ENCODE peak calls at places on chromosomes 16 and 17, in seven cellular contexts. One of them, this sample, is unnamed.
A peak's percentile ranks its signal among the peaks of the same experiment; 100 is the strongest.

GRCh38 chr16:7524419-7524818 is 191.8 kb downstream of the RBFOX1 start:
- DNase-seq in naive thymus-derived CD8-positive, alpha-beta T cell: no peak
- DNase-seq in fibroblast of the aortic adventitia: no peak
- DNase-seq in T follicular helper cell: no peak
- DNase-seq in NCI-H1417: no peak
- DNase-seq in sigmoid colon: no peak
- DNase-seq in bronchial epithelial cell: no peak
- DNase-seq in this sample: no peak

GRCh38 chr17:65196617-65197016 is 59.4 kb downstream of the RGS9 start:
- DNase-seq in naive thymus-derived CD8-positive, alpha-beta T cell: no peak
- DNase-seq in fibroblast of the aortic adventitia: no peak
- DNase-seq in T follicular helper cell: no peak
- DNase-seq in NCI-H1417: no peak
- DNase-seq in sigmoid colon: no peak
- DNase-seq in bronchial epithelial cell: no peak
- DNase-seq in this sample: no peak

GRCh38 chr17:38674013-38674748 is 576 bp downstream of the EPOP start:
- DNase-seq in naive thymus-derived CD8-positive, alpha-beta T cell: no peak
- DNase-seq in fibroblast of the aortic adventitia: no peak
- DNase-seq in T follicular helper cell: no peak
- DNase-seq in NCI-H1417: peak; percentile 69
- DNase-seq in sigmoid colon: no peak
- DNase-seq in bronchial epithelial cell: no peak
- DNase-seq in this sample: no peak

GRCh38 chr16:48507886-48508285 is 102.1 kb downstream of the N4BP1 start:
- DNase-seq in naive thymus-derived CD8-positive, alpha-beta T cell: no peak
- DNase-seq in fibroblast of the aortic adventitia: no peak
- DNase-seq in T follicular helper cell: no peak
- DNase-seq in NCI-H1417: no peak
- DNase-seq in sigmoid colon: peak; percentile 22
- DNase-seq in bronchial epithelial cell: no peak
- DNase-seq in this sample: no peak

GRCh38 chr17:15456972-15457722 is 10.3 kb downstream of the CDRT4 start:
- DNase-seq in naive thymus-derived CD8-positive, alpha-beta T cell: no peak
- DNase-seq in fibroblast of the aortic adventitia: peak; percentile 92
- DNase-seq in T follicular helper cell: no peak
- DNase-seq in NCI-H1417: no peak
- DNase-seq in sigmoid colon: peak; percentile 95
- DNase-seq in bronchial epithelial cell: no peak
- DNase-seq in this sample: no peak

GRCh38 chr16:83802135-83802534 is 5.6 kb upstream of the HSBP1 start:
- DNase-seq in naive thymus-derived CD8-positive, alpha-beta T cell: no peak
- DNase-seq in fibroblast of the aortic adventitia: peak; percentile 43
- DNase-seq in T follicular helper cell: no peak
- DNase-seq in NCI-H1417: no peak
- DNase-seq in sigmoid colon: no peak
- DNase-seq in bronchial epithelial cell: peak; percentile 94
- DNase-seq in this sample: no peak

GRCh38 chr16:85928411-85928820 is 29.5 kb downstream of the IRF8 start:
- DNase-seq in naive thymus-derived CD8-positive, alpha-beta T cell: no peak
- DNase-seq in fibroblast of the aortic adventitia: peak; percentile 29
- DNase-seq in T follicular helper cell: no peak
- DNase-seq in NCI-H1417: no peak
- DNase-seq in sigmoid colon: peak; percentile 82
- DNase-seq in bronchial epithelial cell: no peak
- DNase-seq in this sample: no peak

GRCh38 chr16:79402356-79402755 is 198.2 kb downstream of the MAF start:
- DNase-seq in naive thymus-derived CD8-positive, alpha-beta T cell: no peak
- DNase-seq in fibroblast of the aortic adventitia: no peak
- DNase-seq in T follicular helper cell: no peak
- DNase-seq in NCI-H1417: no peak
- DNase-seq in sigmoid colon: no peak
- DNase-seq in bronchial epithelial cell: no peak
- DNase-seq in this sample: no peak

GRCh38 chr16:75281826-75282225 is 30.4 kb upstream of the BCAR1 start:
- DNase-seq in naive thymus-derived CD8-positive, alpha-beta T cell: no peak
- DNase-seq in fibroblast of the aortic adventitia: no peak
- DNase-seq in T follicular helper cell: no peak
- DNase-seq in NCI-H1417: no peak
- DNase-seq in sigmoid colon: no peak
- DNase-seq in bronchial epithelial cell: no peak
- DNase-seq in this sample: no peak

GRCh38 chr16:19948186-19949104 is 63.8 kb upstream of the GPRC5B start:
- DNase-seq in naive thymus-derived CD8-positive, alpha-beta T cell: no peak
- DNase-seq in fibroblast of the aortic adventitia: no peak
- DNase-seq in T follicular helper cell: no peak
- DNase-seq in NCI-H1417: no peak
- DNase-seq in sigmoid colon: no peak
- DNase-seq in bronchial epithelial cell: no peak
- DNase-seq in this sample: no peak

GRCh38 chr17:40541060-40541872 is 24.0 kb downstream of the CCR7 start:
- DNase-seq in naive thymus-derived CD8-positive, alpha-beta T cell: peak; percentile 91
- DNase-seq in fibroblast of the aortic adventitia: no peak
- DNase-seq in T follicular helper cell: peak; percentile 76
- DNase-seq in NCI-H1417: no peak
- DNase-seq in sigmoid colon: peak; percentile 68
- DNase-seq in bronchial epithelial cell: no peak
- DNase-seq in this sample: no peak

GRCh38 chr17:65495255-65496060 is 66.0 kb downstream of the AXIN2 start:
- DNase-seq in naive thymus-derived CD8-positive, alpha-beta T cell: no peak
- DNase-seq in fibroblast of the aortic adventitia: no peak
- DNase-seq in T follicular helper cell: no peak
- DNase-seq in NCI-H1417: peak; percentile 75
- DNase-seq in sigmoid colon: no peak
- DNase-seq in bronchial epithelial cell: no peak
- DNase-seq in this sample: no peak

GRCh38 chr17:8976638-8977037 is 11.1 kb upstream of the PIK3R5 start:
- DNase-seq in naive thymus-derived CD8-positive, alpha-beta T cell: no peak
- DNase-seq in fibroblast of the aortic adventitia: no peak
- DNase-seq in T follicular helper cell: no peak
- DNase-seq in NCI-H1417: peak; percentile 54
- DNase-seq in sigmoid colon: no peak
- DNase-seq in bronchial epithelial cell: no peak
- DNase-seq in this sample: peak; percentile 69

GRCh38 chr16:57959121-57959520 is 11.8 kb downstream of the CNGB1 start:
- DNase-seq in naive thymus-derived CD8-positive, alpha-beta T cell: no peak
- DNase-seq in fibroblast of the aortic adventitia: no peak
- DNase-seq in T follicular helper cell: no peak
- DNase-seq in NCI-H1417: no peak
- DNase-seq in sigmoid colon: no peak
- DNase-seq in bronchial epithelial cell: no peak
- DNase-seq in this sample: no peak

GRCh38 chr17:63274156-63274555 is 171.9 kb downstream of the CYB561 start:
- DNase-seq in naive thymus-derived CD8-positive, alpha-beta T cell: no peak
- DNase-seq in fibroblast of the aortic adventitia: peak; percentile 87
- DNase-seq in T follicular helper cell: no peak
- DNase-seq in NCI-H1417: no peak
- DNase-seq in sigmoid colon: no peak
- DNase-seq in bronchial epithelial cell: no peak
- DNase-seq in this sample: no peak

GRCh38 chr16:69150146-69150865 is 17.9 kb downstream of the UTP4 start:
- DNase-seq in naive thymus-derived CD8-positive, alpha-beta T cell: peak; percentile 72
- DNase-seq in fibroblast of the aortic adventitia: peak; percentile 88
- DNase-seq in T follicular helper cell: peak; percentile 35
- DNase-seq in NCI-H1417: peak; percentile 33
- DNase-seq in sigmoid colon: no peak
- DNase-seq in bronchial epithelial cell: peak; percentile 65
- DNase-seq in this sample: peak; percentile 1

GRCh38 chr17:34081269-34081668 is 173.8 kb upstream of the CCL2 start:
- DNase-seq in naive thymus-derived CD8-positive, alpha-beta T cell: no peak
- DNase-seq in fibroblast of the aortic adventitia: no peak
- DNase-seq in T follicular helper cell: no peak
- DNase-seq in NCI-H1417: no peak
- DNase-seq in sigmoid colon: no peak
- DNase-seq in bronchial epithelial cell: no peak
- DNase-seq in this sample: no peak

GRCh38 chr17:77345260-77345910 is 204.6 kb downstream of the SEC14L1 start:
- DNase-seq in naive thymus-derived CD8-positive, alpha-beta T cell: no peak
- DNase-seq in fibroblast of the aortic adventitia: no peak
- DNase-seq in T follicular helper cell: no peak
- DNase-seq in NCI-H1417: no peak
- DNase-seq in sigmoid colon: peak; percentile 49
- DNase-seq in bronchial epithelial cell: no peak
- DNase-seq in this sample: no peak

GRCh38 chr17:72158895-72159885 is 38.4 kb downstream of the SOX9 start:
- DNase-seq in naive thymus-derived CD8-positive, alpha-beta T cell: no peak
- DNase-seq in fibroblast of the aortic adventitia: no peak
- DNase-seq in T follicular helper cell: no peak
- DNase-seq in NCI-H1417: no peak
- DNase-seq in sigmoid colon: no peak
- DNase-seq in bronchial epithelial cell: no peak
- DNase-seq in this sample: no peak

GRCh38 chr16:23838485-23839142 is 2.8 kb downstream of the PRKCB start:
- DNase-seq in naive thymus-derived CD8-positive, alpha-beta T cell: no peak
- DNase-seq in fibroblast of the aortic adventitia: no peak
- DNase-seq in T follicular helper cell: no peak
- DNase-seq in NCI-H1417: no peak
- DNase-seq in sigmoid colon: no peak
- DNase-seq in bronchial epithelial cell: no peak
- DNase-seq in this sample: no peak

GRCh38 chr17:80008383-80008840 is 27.3 kb downstream of the TBC1D16 start:
- DNase-seq in naive thymus-derived CD8-positive, alpha-beta T cell: peak; percentile 81
- DNase-seq in fibroblast of the aortic adventitia: peak; percentile 56
- DNase-seq in T follicular helper cell: peak; percentile 60
- DNase-seq in NCI-H1417: peak; percentile 75
- DNase-seq in sigmoid colon: peak; percentile 90
- DNase-seq in bronchial epithelial cell: peak; percentile 52
- DNase-seq in this sample: peak; percentile 88

GRCh38 chr16:4182581-4183257 is 59.2 kb downstream of the SRL start:
- DNase-seq in naive thymus-derived CD8-positive, alpha-beta T cell: no peak
- DNase-seq in fibroblast of the aortic adventitia: no peak
- DNase-seq in T follicular helper cell: no peak
- DNase-seq in NCI-H1417: no peak
- DNase-seq in sigmoid colon: no peak
- DNase-seq in bronchial epithelial cell: no peak
- DNase-seq in this sample: no peak

GRCh38 chr17:73346763-73347162 is 35.0 kb upstream of the CDC42EP4 start:
- DNase-seq in naive thymus-derived CD8-positive, alpha-beta T cell: no peak
- DNase-seq in fibroblast of the aortic adventitia: no peak
- DNase-seq in T follicular helper cell: no peak
- DNase-seq in NCI-H1417: no peak
- DNase-seq in sigmoid colon: no peak
- DNase-seq in bronchial epithelial cell: no peak
- DNase-seq in this sample: no peak

GRCh38 chr16:15427648-15428239 is 6.6 kb upstream of the BMERB1 start:
- DNase-seq in naive thymus-derived CD8-positive, alpha-beta T cell: peak; percentile 78
- DNase-seq in fibroblast of the aortic adventitia: peak; percentile 90
- DNase-seq in T follicular helper cell: peak; percentile 31
- DNase-seq in NCI-H1417: peak; percentile 15
- DNase-seq in sigmoid colon: peak; percentile 83
- DNase-seq in bronchial epithelial cell: peak; percentile 49
- DNase-seq in this sample: no peak

GRCh38 chr16:78524066-78524595 is 424.7 kb downstream of the WWOX start:
- DNase-seq in naive thymus-derived CD8-positive, alpha-beta T cell: no peak
- DNase-seq in fibroblast of the aortic adventitia: no peak
- DNase-seq in T follicular helper cell: no peak
- DNase-seq in NCI-H1417: no peak
- DNase-seq in sigmoid colon: no peak
- DNase-seq in bronchial epithelial cell: peak; percentile 56
- DNase-seq in this sample: peak; percentile 19

GRCh38 chr16:19118938-19119431 is 5.2 kb downstream of the ITPRIPL2 start:
- DNase-seq in naive thymus-derived CD8-positive, alpha-beta T cell: no peak
- DNase-seq in fibroblast of the aortic adventitia: peak; percentile 94
- DNase-seq in T follicular helper cell: no peak
- DNase-seq in NCI-H1417: no peak
- DNase-seq in sigmoid colon: peak; percentile 81
- DNase-seq in bronchial epithelial cell: peak; percentile 85
- DNase-seq in this sample: no peak

GRCh38 chr16:83781-84615 is 6.0 kb downstream of the MPG start:
- DNase-seq in naive thymus-derived CD8-positive, alpha-beta T cell: no peak
- DNase-seq in fibroblast of the aortic adventitia: peak; percentile 70
- DNase-seq in T follicular helper cell: no peak
- DNase-seq in NCI-H1417: peak; percentile 65
- DNase-seq in sigmoid colon: peak; percentile 65
- DNase-seq in bronchial epithelial cell: no peak
- DNase-seq in this sample: no peak

GRCh38 chr17:73227379-73227778 is 34.3 kb downstream of the CPSF4L start:
- DNase-seq in naive thymus-derived CD8-positive, alpha-beta T cell: no peak
- DNase-seq in fibroblast of the aortic adventitia: no peak
- DNase-seq in T follicular helper cell: no peak
- DNase-seq in NCI-H1417: no peak
- DNase-seq in sigmoid colon: no peak
- DNase-seq in bronchial epithelial cell: no peak
- DNase-seq in this sample: no peak

GRCh38 chr17:82915010-82915696 is 75.3 kb upstream of the ZNF750 start:
- DNase-seq in naive thymus-derived CD8-positive, alpha-beta T cell: peak; percentile 45
- DNase-seq in fibroblast of the aortic adventitia: no peak
- DNase-seq in T follicular helper cell: no peak
- DNase-seq in NCI-H1417: no peak
- DNase-seq in sigmoid colon: no peak
- DNase-seq in bronchial epithelial cell: no peak
- DNase-seq in this sample: no peak

GRCh38 chr17:15900871-15901270 is 44.1 kb upstream of the ADORA2B start:
- DNase-seq in naive thymus-derived CD8-positive, alpha-beta T cell: no peak
- DNase-seq in fibroblast of the aortic adventitia: no peak
- DNase-seq in T follicular helper cell: no peak
- DNase-seq in NCI-H1417: no peak
- DNase-seq in sigmoid colon: no peak
- DNase-seq in bronchial epithelial cell: no peak
- DNase-seq in this sample: no peak

GRCh38 chr17:74042241-74042640 is 161.2 kb upstream of the RPL38 start:
- DNase-seq in naive thymus-derived CD8-positive, alpha-beta T cell: no peak
- DNase-seq in fibroblast of the aortic adventitia: no peak
- DNase-seq in T follicular helper cell: no peak
- DNase-seq in NCI-H1417: no peak
- DNase-seq in sigmoid colon: no peak
- DNase-seq in bronchial epithelial cell: no peak
- DNase-seq in this sample: no peak

GRCh38 chr16:58679763-58680162 is 4.8 kb downstream of the SLC38A7 start:
- DNase-seq in naive thymus-derived CD8-positive, alpha-beta T cell: no peak
- DNase-seq in fibroblast of the aortic adventitia: no peak
- DNase-seq in T follicular helper cell: no peak
- DNase-seq in NCI-H1417: no peak
- DNase-seq in sigmoid colon: no peak
- DNase-seq in bronchial epithelial cell: no peak
- DNase-seq in this sample: no peak

GRCh38 chr16:85891033-85891775 is 7.8 kb upstream of the IRF8 start:
- DNase-seq in naive thymus-derived CD8-positive, alpha-beta T cell: no peak
- DNase-seq in fibroblast of the aortic adventitia: no peak
- DNase-seq in T follicular helper cell: no peak
- DNase-seq in NCI-H1417: no peak
- DNase-seq in sigmoid colon: no peak
- DNase-seq in bronchial epithelial cell: peak; percentile 88
- DNase-seq in this sample: no peak

GRCh38 chr17:83178533-83179201 is 99.3 kb downstream of the METRNL start:
- DNase-seq in naive thymus-derived CD8-positive, alpha-beta T cell: peak; percentile 21
- DNase-seq in fibroblast of the aortic adventitia: no peak
- DNase-seq in T follicular helper cell: no peak
- DNase-seq in NCI-H1417: peak; percentile 53
- DNase-seq in sigmoid colon: peak; percentile 60
- DNase-seq in bronchial epithelial cell: no peak
- DNase-seq in this sample: peak; percentile 42

GRCh38 chr17:78879679-78880186 is 23.3 kb downstream of the CEP295NL start:
- DNase-seq in naive thymus-derived CD8-positive, alpha-beta T cell: peak; percentile 70
- DNase-seq in fibroblast of the aortic adventitia: peak; percentile 95
- DNase-seq in T follicular helper cell: no peak
- DNase-seq in NCI-H1417: no peak
- DNase-seq in sigmoid colon: peak; percentile 94
- DNase-seq in bronchial epithelial cell: no peak
- DNase-seq in this sample: no peak

GRCh38 chr16:3776316-3776715 is 59.0 kb upstream of the TRAP1 start:
- DNase-seq in naive thymus-derived CD8-positive, alpha-beta T cell: no peak
- DNase-seq in fibroblast of the aortic adventitia: no peak
- DNase-seq in T follicular helper cell: no peak
- DNase-seq in NCI-H1417: no peak
- DNase-seq in sigmoid colon: no peak
- DNase-seq in bronchial epithelial cell: no peak
- DNase-seq in this sample: no peak

GRCh38 chr17:10843806-10844205 is 5.9 kb upstream of the PIRT start:
- DNase-seq in naive thymus-derived CD8-positive, alpha-beta T cell: no peak
- DNase-seq in fibroblast of the aortic adventitia: no peak
- DNase-seq in T follicular helper cell: no peak
- DNase-seq in NCI-H1417: no peak
- DNase-seq in sigmoid colon: no peak
- DNase-seq in bronchial epithelial cell: peak; percentile 4
- DNase-seq in this sample: no peak

This sample was measured in NCI-H774.